ENCODE peak calls at places on chromosome 14, in four cellular contexts. One of them, this sample, is unnamed.

GRCh38 chr14:103434868-103435442 is 49.7 kb downstream of the MARK3 start:
- DNase-seq in H1: no peak
- DNase-seq in GM12878: no peak
- DNase-seq in K562: no peak
- DNase-seq in this sample: no peak

GRCh38 chr14:21379338-21379737 is 4.5 kb downstream of the SUPT16H start:
- DNase-seq in H1: no peak
- DNase-seq in GM12878: no peak
- DNase-seq in K562: no peak
- DNase-seq in this sample: no peak

GRCh38 chr14:76710093-76711010 is 50.9 kb upstream of the VASH1 start:
- DNase-seq in H1: peak
- DNase-seq in GM12878: no peak
- DNase-seq in K562: peak
- DNase-seq in this sample: peak

GRCh38 chr14:59769586-59769985 is 101.0 kb downstream of the RTN1 start:
- DNase-seq in H1: no peak
- DNase-seq in GM12878: no peak
- DNase-seq in K562: no peak
- DNase-seq in this sample: no peak

GRCh38 chr14:102831163-102831804 is 54.0 kb downstream of the TRAF3 start:
- DNase-seq in H1: no peak
- DNase-seq in GM12878: no peak
- DNase-seq in K562: no peak
- DNase-seq in this sample: no peak

GRCh38 chr14:65223636-65224035 is 121.3 kb upstream of the MAX start:
- DNase-seq in H1: no peak
- DNase-seq in GM12878: no peak
- DNase-seq in K562: no peak
- DNase-seq in this sample: no peak

GRCh38 chr14:104216457-104216856 is 78.1 kb downstream of the KIF26A start:
- DNase-seq in H1: no peak
- DNase-seq in GM12878: no peak
- DNase-seq in K562: no peak
- DNase-seq in this sample: no peak

GRCh38 chr14:45258073-45258472 is 5.1 kb upstream of the MIS18BP1 start:
- DNase-seq in H1: no peak
- DNase-seq in GM12878: no peak
- DNase-seq in K562: no peak
- DNase-seq in this sample: no peak

GRCh38 chr14:100749967-100750597 is 23.4 kb downstream of the DLK1 start:
- DNase-seq in H1: no peak
- DNase-seq in GM12878: no peak
- DNase-seq in K562: no peak
- DNase-seq in this sample: peak

GRCh38 chr14:105021656-105022275 is 883 bp upstream of the CDCA4 start:
- DNase-seq in H1: peak
- DNase-seq in GM12878: no peak
- DNase-seq in K562: peak
- DNase-seq in this sample: peak

GRCh38 chr14:22513066-22513812 is 75.8 kb downstream of the DAD1 start:
- DNase-seq in H1: no peak
- DNase-seq in GM12878: no peak
- DNase-seq in K562: no peak
- DNase-seq in this sample: no peak

GRCh38 chr14:86999076-86999475 is 993.9 kb downstream of the GALC start:
- DNase-seq in H1: no peak
- DNase-seq in GM12878: no peak
- DNase-seq in K562: no peak
- DNase-seq in this sample: no peak

GRCh38 chr14:100416921-100417451 is 93.8 kb downstream of the SLC25A47 start:
- DNase-seq in H1: no peak
- DNase-seq in GM12878: no peak
- DNase-seq in K562: no peak
- DNase-seq in this sample: no peak

GRCh38 chr14:59044707-59045106 is 143.8 kb upstream of the DAAM1 start:
- DNase-seq in H1: no peak
- DNase-seq in GM12878: no peak
- DNase-seq in K562: no peak
- DNase-seq in this sample: no peak

GRCh38 chr14:21617614-21618013 is 17.1 kb downstream of the OR10G2 start:
- DNase-seq in H1: no peak
- DNase-seq in GM12878: no peak
- DNase-seq in K562: no peak
- DNase-seq in this sample: no peak

GRCh38 chr14:106508216-106508615 is 981.8 kb downstream of the TMEM121 start:
- DNase-seq in H1: no peak
- DNase-seq in GM12878: no peak
- DNase-seq in K562: no peak
- DNase-seq in this sample: no peak

GRCh38 chr14:68470361-68470760 is 322.5 kb downstream of the ZFP36L1 start:
- DNase-seq in H1: no peak
- DNase-seq in GM12878: no peak
- DNase-seq in K562: no peak
- DNase-seq in this sample: no peak

GRCh38 chr14:53807580-53807979 is 149.0 kb downstream of the BMP4 start:
- DNase-seq in H1: no peak
- DNase-seq in GM12878: no peak
- DNase-seq in K562: no peak
- DNase-seq in this sample: peak

GRCh38 chr14:69695664-69696527 is 71.0 kb upstream of the SRSF5 start:
- DNase-seq in H1: no peak
- DNase-seq in GM12878: no peak
- DNase-seq in K562: no peak
- DNase-seq in this sample: no peak

GRCh38 chr14:30651934-30652333 is 29.8 kb downstream of the SCFD1 start:
- DNase-seq in H1: no peak
- DNase-seq in GM12878: no peak
- DNase-seq in K562: no peak
- DNase-seq in this sample: no peak

GRCh38 chr14:100524933-100525243 is 62.3 kb downstream of the BEGAIN start:
- DNase-seq in H1: peak
- DNase-seq in GM12878: no peak
- DNase-seq in K562: peak
- DNase-seq in this sample: no peak

GRCh38 chr14:77065851-77066554 is 32.1 kb upstream of the CIPC start:
- DNase-seq in H1: no peak
- DNase-seq in GM12878: no peak
- DNase-seq in K562: no peak
- DNase-seq in this sample: no peak

GRCh38 chr14:48693793-48694192 is 892.4 kb downstream of the RPS29 start:
- DNase-seq in H1: no peak
- DNase-seq in GM12878: no peak
- DNase-seq in K562: no peak
- DNase-seq in this sample: no peak

GRCh38 chr14:69107407-69108003 is 45.4 kb downstream of the DCAF5 start:
- DNase-seq in H1: no peak
- DNase-seq in GM12878: peak
- DNase-seq in K562: peak
- DNase-seq in this sample: peak

GRCh38 chr14:105702275-105702817 is 176.0 kb downstream of the TMEM121 start:
- DNase-seq in H1: no peak
- DNase-seq in GM12878: no peak
- DNase-seq in K562: no peak
- DNase-seq in this sample: no peak

GRCh38 chr14:99982449-99983250 is 82.6 kb upstream of the EVL start:
- DNase-seq in H1: no peak
- DNase-seq in GM12878: peak
- DNase-seq in K562: peak
- DNase-seq in this sample: peak

GRCh38 chr14:69755299-69755698 is 11.6 kb upstream of the SRSF5 start:
- DNase-seq in H1: no peak
- DNase-seq in GM12878: no peak
- DNase-seq in K562: no peak
- DNase-seq in this sample: no peak

GRCh38 chr14:99744199-99744872 is 48.9 kb upstream of the EML1 start:
- DNase-seq in H1: no peak
- DNase-seq in GM12878: no peak
- DNase-seq in K562: no peak
- DNase-seq in this sample: no peak

GRCh38 chr14:105665951-105666277 is 139.5 kb downstream of the TMEM121 start:
- DNase-seq in H1: no peak
- DNase-seq in GM12878: no peak
- DNase-seq in K562: no peak
- DNase-seq in this sample: no peak

GRCh38 chr14:38808734-38809455 is 294.1 kb downstream of the SEC23A start:
- DNase-seq in H1: peak
- DNase-seq in GM12878: no peak
- DNase-seq in K562: no peak
- DNase-seq in this sample: peak

GRCh38 chr14:75333523-75334190 is 55.0 kb downstream of the FOS start:
- DNase-seq in H1: no peak
- DNase-seq in GM12878: no peak
- DNase-seq in K562: no peak
- DNase-seq in this sample: no peak

GRCh38 chr14:75339059-75339458 is 60.4 kb downstream of the FOS start:
- DNase-seq in H1: no peak
- DNase-seq in GM12878: no peak
- DNase-seq in K562: no peak
- DNase-seq in this sample: no peak

GRCh38 chr14:75335588-75335987 is 57.0 kb downstream of the FOS start:
- DNase-seq in H1: no peak
- DNase-seq in GM12878: peak
- DNase-seq in K562: no peak
- DNase-seq in this sample: no peak

GRCh38 chr14:75328575-75328974 is 49.9 kb downstream of the FOS start:
- DNase-seq in H1: no peak
- DNase-seq in GM12878: no peak
- DNase-seq in K562: no peak
- DNase-seq in this sample: peak

DNA sequence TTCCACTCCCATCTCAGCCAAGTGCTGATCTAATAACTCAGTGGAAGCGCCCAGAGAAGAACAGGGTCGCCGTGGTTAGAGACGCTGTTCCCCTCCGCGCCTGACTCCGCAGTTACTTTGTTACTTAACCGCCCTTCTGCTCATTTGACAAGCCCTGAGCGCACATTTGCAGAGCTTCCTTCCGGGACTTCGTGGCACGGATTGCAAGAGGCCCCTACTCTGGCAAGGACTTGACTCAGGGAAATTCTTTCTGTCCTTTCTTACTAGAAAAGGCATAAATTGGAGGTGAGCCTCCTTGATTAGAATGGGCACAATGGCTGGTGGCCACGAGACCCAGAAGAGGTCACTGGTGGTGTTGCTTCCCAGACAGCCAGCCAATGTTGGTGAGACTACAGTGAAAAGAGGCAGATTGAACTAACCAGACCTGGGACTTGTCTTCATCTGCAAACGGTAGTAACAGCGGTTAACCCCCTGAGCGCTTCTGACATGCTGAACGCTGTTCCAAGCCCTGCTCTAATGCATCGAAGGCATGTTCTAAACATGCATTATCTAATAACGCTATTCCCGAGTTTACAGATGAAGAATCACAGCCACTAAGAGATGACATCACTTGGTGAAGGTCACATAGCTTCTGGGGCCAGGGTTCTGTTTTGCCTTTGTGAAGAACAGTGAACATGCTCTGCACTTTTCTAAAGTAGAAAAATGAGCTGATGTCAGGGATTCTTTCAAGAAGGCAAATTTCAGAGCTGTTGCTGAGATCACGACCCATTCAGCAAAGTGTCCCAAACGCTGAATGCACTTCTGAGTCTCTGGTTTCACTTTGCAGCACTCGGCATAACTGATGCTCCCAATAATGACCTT is 55.8 kb downstream of the FOS start:
- DNase-seq in H1: no peak
- DNase-seq in GM12878: peak
- DNase-seq in K562: no peak
- DNase-seq in this sample: no peak
- TF ChIP-seq MAX in H1: no peak
- TF ChIP-seq MAX in GM12878: no peak
- TF ChIP-seq MAX in K562: no peak
- TF ChIP-seq MAX in this sample: no peak

DNA sequence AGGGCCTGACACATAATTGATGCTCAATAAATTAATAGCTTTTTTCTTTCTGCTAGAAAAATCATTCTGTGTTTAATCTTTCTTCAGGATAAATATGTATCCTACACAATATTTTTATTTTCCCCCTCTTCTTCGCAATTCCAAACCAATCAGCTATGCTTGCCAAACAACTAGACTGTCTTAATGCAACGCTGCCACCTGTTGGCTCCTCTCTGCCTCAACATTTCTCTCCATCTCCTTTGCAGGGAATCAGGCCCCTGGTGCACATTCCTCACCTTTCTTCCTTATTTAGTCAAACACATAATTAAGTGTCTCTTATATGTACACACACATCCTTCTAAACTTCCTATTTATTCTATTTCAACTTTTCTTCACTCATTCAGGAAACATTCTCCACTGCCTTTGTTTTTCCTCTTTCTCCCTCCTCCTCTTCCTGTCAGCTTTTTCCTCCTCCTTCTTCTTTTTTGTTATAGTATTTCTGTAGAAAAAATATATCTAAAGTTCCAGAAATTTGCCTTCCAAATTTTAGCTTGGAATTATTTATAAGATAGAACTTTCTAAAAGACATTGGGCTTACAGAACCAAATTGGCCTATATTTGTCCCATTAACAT is 406.0 kb downstream of the PRKD1 start:
- DNase-seq in H1: peak
- DNase-seq in GM12878: no peak
- DNase-seq in K562: no peak
- DNase-seq in this sample: no peak
- TF ChIP-seq BRCA1 in H1: no peak
- TF ChIP-seq BRCA1 in GM12878: no peak
- TF ChIP-seq BRCA1 in K562: no peak
- TF ChIP-seq BRCA1 in this sample: no peak

GRCh38 chr14:61387076-61387475 is 65.7 kb downstream of the PRKCH start:
- DNase-seq in H1: no peak
- DNase-seq in GM12878: no peak
- DNase-seq in K562: no peak
- DNase-seq in this sample: no peak

GRCh38 chr14:61386173-61386772 is 64.9 kb downstream of the PRKCH start:
- DNase-seq in H1: no peak
- DNase-seq in GM12878: no peak
- DNase-seq in K562: no peak
- DNase-seq in this sample: no peak

GRCh38 chr14:61388976-61389576 is 67.7 kb downstream of the PRKCH start:
- DNase-seq in H1: no peak
- DNase-seq in GM12878: no peak
- DNase-seq in K562: no peak
- DNase-seq in this sample: no peak

GRCh38 chr14:61391119-61391518 is 69.7 kb downstream of the PRKCH start:
- DNase-seq in H1: no peak
- DNase-seq in GM12878: no peak
- DNase-seq in K562: no peak
- DNase-seq in this sample: no peak

GRCh38 chr14:61388173-61388975 is 67.0 kb downstream of the PRKCH start:
- DNase-seq in H1: no peak
- DNase-seq in GM12878: peak
- DNase-seq in K562: no peak
- DNase-seq in this sample: no peak
- H2AFZ ChIP-seq in H1: no peak
- H2AFZ ChIP-seq in GM12878: peak
- H2AFZ ChIP-seq in K562: no peak
- H2AFZ ChIP-seq in this sample: no peak

DNA sequence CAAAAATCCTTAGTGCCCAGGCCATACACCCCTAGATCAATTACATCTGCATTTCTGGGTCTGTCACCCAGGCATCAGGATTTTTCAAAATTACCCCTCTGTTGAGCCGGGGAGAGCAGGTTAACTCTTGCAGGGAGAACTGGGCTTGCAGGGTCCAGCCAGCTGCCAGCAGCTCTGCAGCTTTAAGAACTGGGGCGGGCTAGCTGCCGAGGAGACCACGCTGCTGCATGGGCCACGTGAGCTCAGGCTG is at the start of gene DGLUCY:
- DNase-seq in H1: no peak
- DNase-seq in GM12878: no peak
- DNase-seq in K562: no peak
- DNase-seq in this sample: no peak
- TF ChIP-seq MAX in H1: peak
- TF ChIP-seq MAX in GM12878: peak
- TF ChIP-seq MAX in K562: peak
- TF ChIP-seq MAX in this sample: peak